ENCODE peak calls at places on chromosome 22, in five cellular contexts. F, J, P, T and Y are unnamed samples.

GRCh38 chr22:38767313-38767712 is 11.5 kb upstream of the SUN2 start:
- DNase-seq in F (no peak), J (no peak), P (no peak), T (no peak), Y (no peak)

GRCh38 chr22:31120230-31120629 is 2.5 kb upstream of the INPP5J start:
- DNase-seq in F (no peak), J (no peak), P (no peak), T (no peak), Y (no peak)

GRCh38 chr22:30921108-30921507 is 47.5 kb downstream of the MORC2 start:
- DNase-seq in F (peak; percentile 35), J (no peak), P (no peak), T (no peak), Y (no peak)

GRCh38 chr22:39932918-39933649 is 27.1 kb upstream of the TMA7B start:
- DNase-seq in F (peak; percentile 33), J (peak; percentile 89), P (no peak), T (no peak), Y (no peak)

GRCh38 chr22:32476286-32476685 is 1.7 kb downstream of the FBXO7 start:
- DNase-seq in F (no peak), J (no peak), P (no peak), T (no peak), Y (no peak)

GRCh38 chr22:31652911-31653684 is 8.9 kb downstream of the PISD start:
- DNase-seq in F (no peak), J (no peak), P (no peak), T (no peak), Y (no peak)

GRCh38 chr22:38943181-38943580 is 14.2 kb upstream of the APOBEC3A start:
- DNase-seq in F (no peak), J (no peak), P (no peak), T (no peak), Y (no peak)

GRCh38 chr22:24455751-24456426 is 28.5 kb downstream of the ADORA2A start:
- DNase-seq in F (no peak), J (no peak), P (no peak), T (no peak), Y (no peak)

GRCh38 chr22:46473021-46473779 is 64.2 kb downstream of the CELSR1 start:
- DNase-seq in F (no peak), J (no peak), P (no peak), T (no peak), Y (no peak)

GRCh38 chr22:39567135-39567946 is 3.2 kb upstream of the CACNA1I start:
- DNase-seq in F (no peak), J (no peak), P (no peak), T (no peak), Y (no peak)

GRCh38 chr22:28464179-28464578 is 215.5 kb downstream of the TTC28 start:
- DNase-seq in F (no peak), J (no peak), P (peak; percentile 14), T (no peak), Y (no peak)

DNA sequence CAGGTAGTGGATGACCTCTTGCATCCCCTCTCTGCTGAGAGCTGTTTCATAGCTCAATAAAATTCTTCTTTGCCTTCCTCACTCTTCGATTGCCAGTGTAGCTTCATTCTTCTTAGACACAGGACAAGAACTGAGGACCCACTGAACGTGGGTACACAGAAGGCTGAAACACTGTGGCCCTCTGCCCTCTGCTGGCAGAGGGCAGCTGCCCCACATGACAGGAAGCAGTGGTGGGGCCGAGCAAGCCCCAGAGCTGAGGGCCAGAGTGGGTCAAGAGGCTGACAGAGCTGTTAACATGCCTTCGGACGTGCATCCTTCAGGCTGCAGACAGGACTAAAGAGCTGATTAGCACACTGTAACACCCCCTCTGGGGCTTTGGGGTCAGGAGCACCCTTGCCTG is 15.6 kb downstream of the SMC1B start:
- DNase-seq in F (no peak), J (no peak), P (no peak), T (no peak), Y (no peak)
- TF ChIP-seq CTCF in F (no peak), J (no peak), P (no peak), T (no peak), Y (no peak)

GRCh38 chr22:50148166-50148500 is 22.4 kb upstream of the PANX2 start:
- DNase-seq in F (no peak), J (no peak), P (no peak), T (no peak), Y (no peak)

GRCh38 chr22:50148991-50149721 is 21.4 kb upstream of the PANX2 start:
- DNase-seq in F (peak; percentile 69), J (peak; percentile 74), P (peak; percentile 28), T (no peak), Y (peak; percentile 67)

GRCh38 chr22:50144005-50144614 is 26.4 kb upstream of the PANX2 start:
- DNase-seq in F (no peak), J (no peak), P (no peak), T (no peak), Y (no peak)

GRCh38 chr22:50145741-50146439 is 24.6 kb upstream of the PANX2 start:
- DNase-seq in F (no peak), J (no peak), P (no peak), T (no peak), Y (no peak)

DNA sequence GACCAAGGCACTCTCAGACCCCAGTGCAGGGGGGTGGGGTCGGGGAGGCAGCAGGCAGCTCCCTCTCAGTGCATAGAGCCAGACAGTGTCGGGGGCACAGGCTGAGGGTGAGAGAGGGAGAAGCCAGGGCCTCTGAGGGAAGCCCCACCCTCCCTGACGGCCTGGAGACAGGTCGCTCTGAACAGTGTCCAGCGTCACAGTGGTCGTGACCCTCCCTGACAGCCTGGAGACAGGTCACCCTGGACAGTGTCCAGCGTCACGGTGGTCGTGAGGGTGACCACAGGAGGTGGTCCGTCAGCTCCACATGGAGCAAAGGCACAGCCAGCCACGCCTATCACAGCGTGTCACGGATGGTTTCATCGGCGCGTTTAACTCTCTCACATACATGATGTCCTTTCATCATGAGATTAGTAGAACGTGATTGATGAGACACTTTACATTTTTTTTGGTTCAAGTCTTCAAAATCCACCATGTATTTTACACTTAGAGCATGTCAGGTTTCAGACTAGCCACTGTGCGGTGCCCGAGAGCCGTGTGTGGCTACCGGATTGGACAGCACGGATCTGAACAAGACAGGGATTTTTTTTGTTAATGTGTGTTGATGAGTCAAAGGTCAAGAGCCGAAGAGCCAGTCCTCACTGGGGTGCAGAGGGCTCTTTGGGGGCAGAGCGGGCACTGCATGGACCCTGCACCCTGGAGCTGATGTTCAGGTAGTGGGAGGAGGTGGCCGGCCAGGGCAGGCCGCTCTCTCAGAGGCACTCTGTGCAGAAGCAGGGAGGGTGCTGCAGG is 23.9 kb upstream of the PANX2 start:
- DNase-seq in F (peak; percentile 71), J (no peak), P (peak; percentile 80), T (no peak), Y (no peak)
- TF ChIP-seq CTCF in F (peak; percentile 86), J (no peak), P (peak; percentile 99), T (peak; percentile 43), Y (no peak)

GRCh38 chr22:20064140-20064480 is 15.9 kb upstream of the DGCR8 start:
- DNase-seq in F (no peak), J (no peak), P (no peak), T (no peak), Y (no peak)

GRCh38 chr22:20062043-20062765 is 17.8 kb upstream of the DGCR8 start:
- DNase-seq in F (no peak), J (no peak), P (no peak), T (no peak), Y (no peak)

GRCh38 chr22:20062766-20063083 is 17.3 kb upstream of the DGCR8 start:
- DNase-seq in F (no peak), J (no peak), P (peak; percentile 24), T (no peak), Y (no peak)

GRCh38 chr22:20064545-20065262 is 15.3 kb upstream of the DGCR8 start:
- DNase-seq in F (no peak), J (no peak), P (no peak), T (no peak), Y (no peak)

DNA sequence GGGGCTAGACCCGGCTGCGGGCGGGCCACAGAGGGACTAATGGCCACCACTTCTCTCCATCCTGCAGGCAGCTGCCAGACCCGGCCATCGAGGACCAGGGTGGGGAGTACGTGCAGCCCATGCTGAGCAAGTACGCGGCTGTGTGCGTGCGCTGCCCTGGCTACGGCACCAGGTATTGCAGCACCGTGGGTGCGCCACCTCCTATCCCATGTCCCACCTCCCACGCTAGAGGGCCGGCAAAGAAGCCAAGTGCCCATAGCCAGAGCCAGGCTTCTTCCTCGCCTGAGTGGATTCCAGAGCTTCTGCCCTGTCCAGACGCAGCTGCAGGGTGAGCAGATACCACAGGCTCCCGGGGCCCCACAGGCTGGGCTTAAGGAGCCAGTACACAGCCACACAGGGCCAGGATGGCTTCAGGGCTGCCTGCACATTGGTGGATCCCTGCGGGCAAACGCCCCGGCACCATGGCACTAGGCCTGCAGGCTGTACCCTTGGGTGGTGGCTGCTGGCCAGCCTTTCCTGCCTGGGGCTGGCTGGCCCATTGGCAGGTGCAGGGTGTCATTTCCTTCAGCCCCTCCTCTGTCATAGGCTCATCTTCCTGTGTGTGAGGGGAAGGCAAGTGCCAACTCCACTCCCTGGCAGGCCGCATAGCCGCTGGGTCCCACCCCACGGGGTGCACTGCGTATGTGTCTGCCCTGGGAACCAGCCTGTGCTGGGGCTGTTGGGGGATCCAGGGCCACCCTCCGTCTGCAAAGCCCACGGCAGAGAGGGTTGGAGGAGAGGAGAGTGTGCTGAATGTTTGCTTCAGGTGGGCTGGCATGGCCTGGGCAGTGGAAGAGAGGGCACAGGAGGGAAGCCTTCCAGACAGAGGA is 16.5 kb upstream of the DGCR8 start:
- DNase-seq in F (no peak), J (no peak), P (no peak), T (no peak), Y (no peak)
- TF ChIP-seq CTCF in F (peak; percentile 4), J (no peak), P (no peak), T (no peak), Y (no peak)

GRCh38 chr22:35986085-35986484 is 42.5 kb downstream of the RBFOX2 start:
- DNase-seq in F (no peak), J (no peak), P (no peak), T (no peak), Y (no peak)
- TF ChIP-seq CTCF in F (no peak), J (no peak), P (no peak), T (no peak), Y (no peak)

GRCh38 chr22:19105867-19106802 is 16.1 kb downstream of the DGCR2 start:
- DNase-seq in F (no peak), J (peak; percentile 45), P (no peak), T (no peak), Y (no peak)
- TF ChIP-seq CTCF in F (peak; percentile 72), J (no peak), P (no peak), T (no peak), Y (no peak)